ENCODE peak calls at places on chromosomes 13 and 19, in ten cellular contexts. One of them, this sample, is unnamed.
A peak's percentile ranks its signal among the peaks of the same experiment; 100 is the strongest.

GRCh38 chr19:15181394-15181793 is 19.4 kb downstream of the NOTCH3 start:
- DNase-seq in breast epithelium: no peak
- DNase-seq in naive thymus-derived CD4-positive, alpha-beta T cell: no peak
- DNase-seq in cardiac muscle cell: no peak
- DNase-seq in kidney epithelial cell: no peak
- DNase-seq in ovary: no peak
- DNase-seq in choroid plexus epithelial cell: no peak
- DNase-seq in spleen: no peak
- DNase-seq in brain microvascular endothelial cell: no peak
- DNase-seq in mucosa of descending colon: no peak
- DNase-seq in this sample: no peak

GRCh38 chr13:33112745-33113144 is 96.5 kb downstream of the KL start:
- DNase-seq in breast epithelium: no peak
- DNase-seq in cardiac muscle cell: no peak
- DNase-seq in choroid plexus epithelial cell: peak; percentile 77
- DNase-seq in mucosa of descending colon: no peak
- DNase-seq in naive thymus-derived CD4-positive, alpha-beta T cell: no peak
- DNase-seq in brain microvascular endothelial cell: peak; percentile 67
- DNase-seq in spleen: no peak
- DNase-seq in ovary: peak; percentile 60
- DNase-seq in kidney epithelial cell: no peak
- DNase-seq in this sample: peak; percentile 72

GRCh38 chr13:33441015-33441414 is 155.5 kb upstream of the STARD13 start:
- DNase-seq in naive thymus-derived CD4-positive, alpha-beta T cell: no peak
- DNase-seq in brain microvascular endothelial cell: no peak
- DNase-seq in cardiac muscle cell: peak; percentile 42
- DNase-seq in spleen: no peak
- DNase-seq in kidney epithelial cell: no peak
- DNase-seq in choroid plexus epithelial cell: peak; percentile 59
- DNase-seq in ovary: no peak
- DNase-seq in breast epithelium: no peak
- DNase-seq in mucosa of descending colon: peak; percentile 57
- DNase-seq in this sample: peak; percentile 44

GRCh38 chr19:45424191-45425058 is 708 bp upstream of the ERCC1 start:
- DNase-seq in mucosa of descending colon: no peak
- DNase-seq in breast epithelium: no peak
- DNase-seq in cardiac muscle cell: peak; percentile 92
- DNase-seq in kidney epithelial cell: peak; percentile 90
- DNase-seq in ovary: peak; percentile 63
- DNase-seq in spleen: peak; percentile 87
- DNase-seq in naive thymus-derived CD4-positive, alpha-beta T cell: no peak
- DNase-seq in brain microvascular endothelial cell: peak; percentile 91
- DNase-seq in choroid plexus epithelial cell: peak; percentile 94
- DNase-seq in this sample: peak; percentile 96

GRCh38 chr13:23081246-23081645 is 99.5 kb upstream of the SGCG start:
- DNase-seq in breast epithelium: no peak
- DNase-seq in spleen: no peak
- DNase-seq in choroid plexus epithelial cell: no peak
- DNase-seq in naive thymus-derived CD4-positive, alpha-beta T cell: no peak
- DNase-seq in mucosa of descending colon: no peak
- DNase-seq in cardiac muscle cell: no peak
- DNase-seq in ovary: no peak
- DNase-seq in brain microvascular endothelial cell: no peak
- DNase-seq in kidney epithelial cell: no peak
- DNase-seq in this sample: no peak

GRCh38 chr19:20423381-20424207 is 142.0 kb downstream of the ZNF737 start:
- DNase-seq in mucosa of descending colon: peak; percentile 10
- DNase-seq in spleen: peak; percentile 78
- DNase-seq in kidney epithelial cell: no peak
- DNase-seq in breast epithelium: peak; percentile 60
- DNase-seq in naive thymus-derived CD4-positive, alpha-beta T cell: peak; percentile 22
- DNase-seq in ovary: peak; percentile 77
- DNase-seq in cardiac muscle cell: peak; percentile 88
- DNase-seq in choroid plexus epithelial cell: peak; percentile 71
- DNase-seq in brain microvascular endothelial cell: peak; percentile 67
- DNase-seq in this sample: peak; percentile 65

GRCh38 chr13:96822900-96823299 is 171.4 kb downstream of the OXGR1 start:
- DNase-seq in mucosa of descending colon: peak; percentile 58
- DNase-seq in naive thymus-derived CD4-positive, alpha-beta T cell: no peak
- DNase-seq in ovary: no peak
- DNase-seq in kidney epithelial cell: no peak
- DNase-seq in cardiac muscle cell: peak; percentile 7
- DNase-seq in brain microvascular endothelial cell: no peak
- DNase-seq in spleen: no peak
- DNase-seq in breast epithelium: no peak
- DNase-seq in choroid plexus epithelial cell: peak; percentile 26
- DNase-seq in this sample: peak; percentile 2

GRCh38 chr13:46496086-46496485 is 56.9 kb upstream of the LRCH1 start:
- DNase-seq in ovary: no peak
- DNase-seq in cardiac muscle cell: no peak
- DNase-seq in naive thymus-derived CD4-positive, alpha-beta T cell: no peak
- DNase-seq in brain microvascular endothelial cell: no peak
- DNase-seq in mucosa of descending colon: no peak
- DNase-seq in choroid plexus epithelial cell: no peak
- DNase-seq in kidney epithelial cell: no peak
- DNase-seq in breast epithelium: no peak
- DNase-seq in spleen: no peak
- DNase-seq in this sample: no peak

GRCh38 chr19:34034318-34034846 is 137.9 kb upstream of the LSM14A start:
- DNase-seq in kidney epithelial cell: no peak
- DNase-seq in mucosa of descending colon: no peak
- DNase-seq in spleen: no peak
- DNase-seq in brain microvascular endothelial cell: no peak
- DNase-seq in breast epithelium: no peak
- DNase-seq in cardiac muscle cell: no peak
- DNase-seq in choroid plexus epithelial cell: no peak
- DNase-seq in ovary: no peak
- DNase-seq in naive thymus-derived CD4-positive, alpha-beta T cell: no peak
- DNase-seq in this sample: no peak

GRCh38 chr13:104204177-104204576 is 1138.0 kb upstream of the SLC10A2 start:
- DNase-seq in kidney epithelial cell: no peak
- DNase-seq in brain microvascular endothelial cell: no peak
- DNase-seq in spleen: no peak
- DNase-seq in ovary: no peak
- DNase-seq in naive thymus-derived CD4-positive, alpha-beta T cell: no peak
- DNase-seq in mucosa of descending colon: no peak
- DNase-seq in cardiac muscle cell: no peak
- DNase-seq in choroid plexus epithelial cell: no peak
- DNase-seq in breast epithelium: no peak
- DNase-seq in this sample: no peak

GRCh38 chr13:24500977-24501376 is 11.6 kb downstream of the PARP4 start:
- DNase-seq in ovary: no peak
- DNase-seq in naive thymus-derived CD4-positive, alpha-beta T cell: no peak
- DNase-seq in spleen: no peak
- DNase-seq in kidney epithelial cell: no peak
- DNase-seq in breast epithelium: no peak
- DNase-seq in brain microvascular endothelial cell: peak; percentile 58
- DNase-seq in cardiac muscle cell: peak; percentile 81
- DNase-seq in choroid plexus epithelial cell: peak; percentile 87
- DNase-seq in mucosa of descending colon: no peak
- DNase-seq in this sample: peak; percentile 31

DNA sequence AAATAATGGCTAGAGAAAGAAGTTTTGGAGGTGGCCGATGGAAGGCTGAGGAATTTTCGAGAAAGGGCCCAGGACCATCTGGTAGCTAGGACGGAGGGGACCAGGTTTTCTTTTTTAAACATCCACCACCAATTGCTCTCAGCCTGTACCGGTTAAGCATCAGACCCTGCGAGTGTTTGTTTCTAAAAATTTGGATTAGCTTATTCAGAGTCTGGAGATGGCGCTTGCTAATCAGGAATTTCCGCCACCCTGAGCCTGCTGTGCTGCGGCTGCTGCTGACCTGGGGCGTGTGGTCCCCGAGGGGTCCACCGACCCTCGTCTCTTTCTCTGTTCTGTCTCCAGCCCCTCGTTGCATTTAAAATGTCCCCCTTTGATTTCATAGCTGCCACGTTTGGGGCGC is 2.0 kb downstream of the UHRF1 start:
- DNase-seq in cardiac muscle cell: peak; percentile 21
- DNase-seq in breast epithelium: no peak
- DNase-seq in brain microvascular endothelial cell: peak; percentile 14
- DNase-seq in choroid plexus epithelial cell: peak; percentile 48
- DNase-seq in naive thymus-derived CD4-positive, alpha-beta T cell: no peak
- DNase-seq in spleen: no peak
- DNase-seq in ovary: no peak
- DNase-seq in kidney epithelial cell: no peak
- DNase-seq in mucosa of descending colon: no peak
- DNase-seq in this sample: peak; percentile 10
- H3K4me3 ChIP-seq in cardiac muscle cell: no peak overlapping the region
- H3K4me3 ChIP-seq in breast epithelium: peak overlapping the region; percentile 10
- H3K4me3 ChIP-seq in brain microvascular endothelial cell: peak overlapping the region; percentile 63
- H3K4me3 ChIP-seq in choroid plexus epithelial cell: peak overlapping the region; percentile 74
- H3K4me3 ChIP-seq in naive thymus-derived CD4-positive, alpha-beta T cell: peak overlapping the region; percentile 61
- H3K4me3 ChIP-seq in spleen: peak overlapping the region; percentile 87
- H3K4me3 ChIP-seq in ovary: no peak overlapping the region
- H3K4me3 ChIP-seq in kidney epithelial cell: peak overlapping the region; percentile 75
- H3K4me3 ChIP-seq in mucosa of descending colon: no peak overlapping the region
- H3K4me3 ChIP-seq in this sample: peak overlapping the region; percentile 68

GRCh38 chr19:51440052-51440451 is 18.2 kb downstream of the SIGLEC8 start:
- DNase-seq in spleen: peak; percentile 18
- DNase-seq in choroid plexus epithelial cell: no peak
- DNase-seq in naive thymus-derived CD4-positive, alpha-beta T cell: no peak
- DNase-seq in cardiac muscle cell: no peak
- DNase-seq in kidney epithelial cell: no peak
- DNase-seq in ovary: no peak
- DNase-seq in brain microvascular endothelial cell: no peak
- DNase-seq in breast epithelium: no peak
- DNase-seq in mucosa of descending colon: no peak
- DNase-seq in this sample: no peak

GRCh38 chr19:51439021-51439465 is 19.2 kb downstream of the SIGLEC8 start:
- DNase-seq in ovary: no peak
- DNase-seq in choroid plexus epithelial cell: peak; percentile 8
- DNase-seq in mucosa of descending colon: peak; percentile 49
- DNase-seq in cardiac muscle cell: peak; percentile 26
- DNase-seq in naive thymus-derived CD4-positive, alpha-beta T cell: no peak
- DNase-seq in brain microvascular endothelial cell: no peak
- DNase-seq in breast epithelium: no peak
- DNase-seq in kidney epithelial cell: no peak
- DNase-seq in spleen: peak; percentile 57
- DNase-seq in this sample: peak; percentile 16

GRCh38 chr19:51441410-51442390 is 16.6 kb downstream of the SIGLEC8 start:
- DNase-seq in spleen: peak; percentile 90
- DNase-seq in kidney epithelial cell: no peak
- DNase-seq in breast epithelium: no peak
- DNase-seq in mucosa of descending colon: peak; percentile 65
- DNase-seq in ovary: no peak
- DNase-seq in brain microvascular endothelial cell: no peak
- DNase-seq in cardiac muscle cell: no peak
- DNase-seq in choroid plexus epithelial cell: no peak
- DNase-seq in naive thymus-derived CD4-positive, alpha-beta T cell: peak; percentile 54
- DNase-seq in this sample: no peak

GRCh38 chr19:51440846-51441409 is 17.3 kb downstream of the SIGLEC8 start:
- DNase-seq in ovary: no peak
- DNase-seq in mucosa of descending colon: no peak
- DNase-seq in spleen: peak; percentile 76
- DNase-seq in cardiac muscle cell: peak; percentile 5
- DNase-seq in kidney epithelial cell: no peak
- DNase-seq in brain microvascular endothelial cell: no peak
- DNase-seq in breast epithelium: no peak
- DNase-seq in naive thymus-derived CD4-positive, alpha-beta T cell: no peak
- DNase-seq in choroid plexus epithelial cell: peak; percentile 9
- DNase-seq in this sample: no peak
- H3K4me3 ChIP-seq in ovary: no peak overlapping the region
- H3K4me3 ChIP-seq in mucosa of descending colon: no peak overlapping the region
- H3K4me3 ChIP-seq in spleen: peak overlapping the region; percentile 16
- H3K4me3 ChIP-seq in cardiac muscle cell: no peak overlapping the region
- H3K4me3 ChIP-seq in kidney epithelial cell: no peak overlapping the region
- H3K4me3 ChIP-seq in brain microvascular endothelial cell: no peak overlapping the region
- H3K4me3 ChIP-seq in breast epithelium: no peak overlapping the region
- H3K4me3 ChIP-seq in naive thymus-derived CD4-positive, alpha-beta T cell: peak overlapping the region; percentile 31
- H3K4me3 ChIP-seq in choroid plexus epithelial cell: no peak overlapping the region
- H3K4me3 ChIP-seq in this sample: no peak overlapping the region

GRCh38 chr13:43316997-43317396 is 293.6 kb downstream of the DNAJC15 start:
- DNase-seq in spleen: no peak
- DNase-seq in breast epithelium: no peak
- DNase-seq in brain microvascular endothelial cell: peak; percentile 48
- DNase-seq in naive thymus-derived CD4-positive, alpha-beta T cell: no peak
- DNase-seq in choroid plexus epithelial cell: peak; percentile 72
- DNase-seq in kidney epithelial cell: no peak
- DNase-seq in cardiac muscle cell: peak; percentile 71
- DNase-seq in ovary: no peak
- DNase-seq in mucosa of descending colon: peak; percentile 11
- DNase-seq in this sample: peak; percentile 57
- H3K4me3 ChIP-seq in spleen: no peak overlapping the region
- H3K4me3 ChIP-seq in breast epithelium: no peak overlapping the region
- H3K4me3 ChIP-seq in brain microvascular endothelial cell: peak overlapping the region; percentile 20
- H3K4me3 ChIP-seq in naive thymus-derived CD4-positive, alpha-beta T cell: no peak overlapping the region
- H3K4me3 ChIP-seq in choroid plexus epithelial cell: peak overlapping the region; percentile 29
- H3K4me3 ChIP-seq in kidney epithelial cell: no peak overlapping the region
- H3K4me3 ChIP-seq in cardiac muscle cell: no peak overlapping the region
- H3K4me3 ChIP-seq in ovary: no peak overlapping the region
- H3K4me3 ChIP-seq in mucosa of descending colon: no peak overlapping the region
- H3K4me3 ChIP-seq in this sample: no peak overlapping the region

GRCh38 chr13:109330941-109331340 is 455.4 kb downstream of the IRS2 start:
- DNase-seq in mucosa of descending colon: no peak
- DNase-seq in choroid plexus epithelial cell: peak; percentile 80
- DNase-seq in naive thymus-derived CD4-positive, alpha-beta T cell: no peak
- DNase-seq in spleen: no peak
- DNase-seq in ovary: no peak
- DNase-seq in cardiac muscle cell: no peak
- DNase-seq in breast epithelium: no peak
- DNase-seq in kidney epithelial cell: no peak
- DNase-seq in brain microvascular endothelial cell: peak; percentile 14
- DNase-seq in this sample: peak; percentile 59

GRCh38 chr13:109333893-109334651 is 452.3 kb downstream of the IRS2 start:
- DNase-seq in cardiac muscle cell: no peak
- DNase-seq in kidney epithelial cell: no peak
- DNase-seq in choroid plexus epithelial cell: no peak
- DNase-seq in ovary: no peak
- DNase-seq in breast epithelium: no peak
- DNase-seq in brain microvascular endothelial cell: no peak
- DNase-seq in spleen: no peak
- DNase-seq in naive thymus-derived CD4-positive, alpha-beta T cell: no peak
- DNase-seq in mucosa of descending colon: no peak
- DNase-seq in this sample: no peak

GRCh38 chr13:109330123-109330522 is 456.3 kb downstream of the IRS2 start:
- DNase-seq in breast epithelium: no peak
- DNase-seq in kidney epithelial cell: no peak
- DNase-seq in ovary: no peak
- DNase-seq in cardiac muscle cell: no peak
- DNase-seq in naive thymus-derived CD4-positive, alpha-beta T cell: no peak
- DNase-seq in mucosa of descending colon: no peak
- DNase-seq in brain microvascular endothelial cell: no peak
- DNase-seq in spleen: no peak
- DNase-seq in choroid plexus epithelial cell: no peak
- DNase-seq in this sample: no peak

GRCh38 chr13:109332501-109333499 is 453.6 kb downstream of the IRS2 start:
- DNase-seq in brain microvascular endothelial cell: no peak
- DNase-seq in spleen: no peak
- DNase-seq in choroid plexus epithelial cell: no peak
- DNase-seq in naive thymus-derived CD4-positive, alpha-beta T cell: no peak
- DNase-seq in breast epithelium: no peak
- DNase-seq in ovary: no peak
- DNase-seq in mucosa of descending colon: peak; percentile 51
- DNase-seq in kidney epithelial cell: no peak
- DNase-seq in cardiac muscle cell: no peak
- DNase-seq in this sample: no peak

DNA sequence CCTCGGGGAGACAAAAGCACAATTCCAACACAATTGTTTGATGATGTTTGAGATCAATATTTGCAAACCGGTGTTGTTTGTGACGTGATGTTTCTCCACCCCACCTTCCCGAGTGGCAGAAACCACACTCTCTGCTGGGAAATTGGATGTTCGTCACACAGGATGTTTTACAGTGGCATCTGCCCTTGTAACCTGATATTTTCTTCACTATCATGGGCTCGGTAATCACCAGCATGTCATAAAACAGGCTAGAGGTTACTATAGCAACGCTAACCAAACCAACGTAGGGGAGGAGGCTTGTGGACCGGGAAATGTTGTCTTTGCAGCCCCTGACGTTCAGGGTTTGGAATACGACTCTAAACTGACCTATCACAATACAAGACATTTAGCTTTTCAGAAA is 454.5 kb downstream of the IRS2 start:
- DNase-seq in naive thymus-derived CD4-positive, alpha-beta T cell: no peak
- DNase-seq in choroid plexus epithelial cell: peak; percentile 96
- DNase-seq in cardiac muscle cell: peak; percentile 81
- DNase-seq in breast epithelium: no peak
- DNase-seq in ovary: no peak
- DNase-seq in kidney epithelial cell: peak; percentile 79
- DNase-seq in mucosa of descending colon: peak; percentile 7
- DNase-seq in spleen: no peak
- DNase-seq in brain microvascular endothelial cell: peak; percentile 90
- DNase-seq in this sample: peak; percentile 96
- H3K4me3 ChIP-seq in naive thymus-derived CD4-positive, alpha-beta T cell: no peak overlapping the region
- H3K4me3 ChIP-seq in choroid plexus epithelial cell: no peak overlapping the region
- H3K4me3 ChIP-seq in cardiac muscle cell: no peak overlapping the region
- H3K4me3 ChIP-seq in breast epithelium: no peak overlapping the region
- H3K4me3 ChIP-seq in ovary: no peak overlapping the region
- H3K4me3 ChIP-seq in kidney epithelial cell: no peak overlapping the region
- H3K4me3 ChIP-seq in mucosa of descending colon: no peak overlapping the region
- H3K4me3 ChIP-seq in spleen: no peak overlapping the region
- H3K4me3 ChIP-seq in brain microvascular endothelial cell: no peak overlapping the region
- H3K4me3 ChIP-seq in this sample: no peak overlapping the region

This sample was measured in fibroblast of villous mesenchyme.